ENCODE peak calls at places on chromosomes 7 and 10, in five cellular contexts. R, V, Y, D and G are unnamed samples.

GRCh38 chr7:29113384-29114102 is 32.8 kb downstream of the CPVL start:
- DNase-seq in R (peak), V (peak), Y (no peak), D (no peak), G (no peak)

GRCh38 chr10:74825033-74825370 is 1.4 kb upstream of the KAT6B start:
- DNase-seq in R (no peak), V (peak), Y (no peak), D (peak), G (no peak)

GRCh38 chr7:43492906-43493305 is 90.0 kb upstream of the STK17A start:
- DNase-seq in R (no peak), V (no peak), Y (no peak), D (no peak), G (no peak)

GRCh38 chr10:103942866-103943265 is 24.1 kb upstream of the SLK start:
- DNase-seq in R (no peak), V (no peak), Y (no peak), D (no peak), G (no peak)

GRCh38 chr10:48391994-48392393 is 85.5 kb downstream of the MAPK8 start:
- DNase-seq in R (no peak), V (no peak), Y (no peak), D (no peak), G (no peak)

GRCh38 chr10:89064764-89065163 is 74.2 kb downstream of the FAS start:
- DNase-seq in R (no peak), V (no peak), Y (no peak), D (no peak), G (no peak)

GRCh38 chr10:75358835-75359421 is 42.6 kb downstream of the ZNF503 start:
- DNase-seq in R (peak), V (no peak), Y (peak), D (no peak), G (no peak)

GRCh38 chr10:52771534-52772455 is 789 bp downstream of the MBL2 start:
- DNase-seq in R (no peak), V (no peak), Y (no peak), D (no peak), G (peak)

GRCh38 chr10:1966698-1967097 is 229.4 kb upstream of the ADARB2 start:
- DNase-seq in R (no peak), V (no peak), Y (no peak), D (no peak), G (no peak)

GRCh38 chr10:62178568-62178967 is 90.1 kb downstream of the RTKN2 start:
- DNase-seq in R (no peak), V (no peak), Y (peak), D (no peak), G (no peak)

GRCh38 chr7:74334026-74334425 is 44.8 kb downstream of the CLIP2 start:
- DNase-seq in R (no peak), V (no peak), Y (peak), D (no peak), G (no peak)

GRCh38 chr7:44288381-44288685 is 37.1 kb downstream of the CAMK2B start:
- DNase-seq in R (no peak), V (no peak), Y (no peak), D (no peak), G (no peak)

GRCh38 chr7:100894860-100895700 is 608 bp downstream of the ACHE start:
- DNase-seq in R (peak), V (peak), Y (no peak), D (peak), G (peak)

GRCh38 chr10:108673756-108674155 is 1249.6 kb downstream of the XPNPEP1 start:
- DNase-seq in R (no peak), V (no peak), Y (no peak), D (no peak), G (no peak)

GRCh38 chr10:94218496-94219183 is 144.1 kb downstream of the NOC3L start:
- DNase-seq in R (no peak), V (no peak), Y (peak), D (no peak), G (no peak)

GRCh38 chr7:15947749-15948148 is 261.3 kb upstream of the MEOX2 start:
- DNase-seq in R (no peak), V (no peak), Y (no peak), D (no peak), G (no peak)

GRCh38 chr10:97810476-97810875 is 38.7 kb upstream of the SFRP5 start:
- DNase-seq in R (no peak), V (no peak), Y (peak), D (no peak), G (no peak)

GRCh38 chr10:7272008-7272407 is 138.8 kb downstream of the SFMBT2 start:
- DNase-seq in R (no peak), V (no peak), Y (no peak), D (no peak), G (no peak)

GRCh38 chr10:94103902-94104301 is 110.2 kb downstream of the PLCE1 start:
- DNase-seq in R (no peak), V (no peak), Y (peak), D (no peak), G (no peak)

GRCh38 chr7:19482628-19483027 is 226.2 kb downstream of the POLR1F start:
- DNase-seq in R (peak), V (no peak), Y (no peak), D (no peak), G (no peak)

GRCh38 chr10:87842776-87843497 is 20.4 kb downstream of the KLLN start:
- DNase-seq in R (no peak), V (no peak), Y (peak), D (no peak), G (no peak)
- H3K18ac ChIP-seq in R (no peak), V (no peak), Y (peak), D (no peak), G (no peak)

GRCh38 chr7:41459623-41460256 is 243.2 kb downstream of the INHBA start:
- DNase-seq in R (no peak), V (no peak), Y (no peak), D (no peak), G (no peak)
- H3K18ac ChIP-seq in R (no peak), V (peak), Y (no peak), D (peak), G (no peak)

GRCh38 chr7:105776986-105777910 is 99.2 kb downstream of the ATXN7L1 start:
- DNase-seq in R (peak), V (no peak), Y (peak), D (no peak), G (no peak)
- H3K18ac ChIP-seq in R (peak), V (peak), Y (peak), D (no peak), G (no peak)

GRCh38 chr10:599767-600166 is 89.7 kb downstream of the DIP2C start:
- DNase-seq in R (no peak), V (no peak), Y (no peak), D (no peak), G (no peak)
- H3K18ac ChIP-seq in R (no peak), V (no peak), Y (peak), D (peak), G (no peak)